ENCODE peak calls at places on chromosome 16, in four cellular contexts. One of them, this sample, is unnamed.

GRCh38 chr16:4369006-4369766 is 2.5 kb upstream of the VASN start:
- DNase-seq in mucosa of descending colon: no peak
- DNase-seq in MM.1S: no peak
- DNase-seq in endodermal cell: no peak
- DNase-seq in this sample: no peak

GRCh38 chr16:49547448-49547847 is 173.8 kb downstream of the C16orf78 start:
- DNase-seq in mucosa of descending colon: no peak
- DNase-seq in MM.1S: no peak
- DNase-seq in endodermal cell: no peak
- DNase-seq in this sample: no peak

GRCh38 chr16:69707920-69708683 is 18.3 kb downstream of the NQO1 start:
- DNase-seq in mucosa of descending colon: no peak
- DNase-seq in MM.1S: no peak
- DNase-seq in endodermal cell: peak; percentile 13
- DNase-seq in this sample: no peak

GRCh38 chr16:1002399-1003161 is 21.0 kb downstream of the SOX8 start:
- DNase-seq in mucosa of descending colon: peak; percentile 24
- DNase-seq in MM.1S: no peak
- DNase-seq in endodermal cell: peak; percentile 83
- DNase-seq in this sample: peak; percentile 69

GRCh38 chr16:86931410-86931941 is 353.1 kb downstream of the FOXL1 start:
- DNase-seq in mucosa of descending colon: peak; percentile 4
- DNase-seq in MM.1S: no peak
- DNase-seq in endodermal cell: no peak
- DNase-seq in this sample: peak; percentile 99

GRCh38 chr16:68806422-68806821 is 36.9 kb upstream of the TANGO6 start:
- DNase-seq in mucosa of descending colon: no peak
- DNase-seq in MM.1S: no peak
- DNase-seq in endodermal cell: no peak
- DNase-seq in this sample: no peak

GRCh38 chr16:31875112-31875803 is 1.7 kb downstream of the ZNF267 start:
- DNase-seq in mucosa of descending colon: no peak
- DNase-seq in MM.1S: no peak
- DNase-seq in endodermal cell: no peak
- DNase-seq in this sample: peak; percentile 58

GRCh38 chr16:1333149-1333812 is at the start of gene BAIAP3:
- DNase-seq in mucosa of descending colon: peak; percentile 57
- DNase-seq in MM.1S: no peak
- DNase-seq in endodermal cell: peak; percentile 87
- DNase-seq in this sample: no peak

GRCh38 chr16:28258571-28258970 is 33.8 kb upstream of the SBK1 start:
- DNase-seq in mucosa of descending colon: no peak
- DNase-seq in MM.1S: no peak
- DNase-seq in endodermal cell: peak; percentile 73
- DNase-seq in this sample: peak; percentile 22

GRCh38 chr16:67110136-67110847 is 551 bp downstream of the PHAF1 start:
- DNase-seq in mucosa of descending colon: peak; percentile 20
- DNase-seq in MM.1S: no peak
- DNase-seq in endodermal cell: no peak
- DNase-seq in this sample: no peak

GRCh38 chr16:1297413-1297773 is 12.0 kb upstream of the UBE2I start:
- DNase-seq in mucosa of descending colon: no peak
- DNase-seq in MM.1S: no peak
- DNase-seq in endodermal cell: no peak
- DNase-seq in this sample: no peak

GRCh38 chr16:87145181-87146176 is 171.7 kb downstream of the C16orf95 start:
- DNase-seq in mucosa of descending colon: no peak
- DNase-seq in MM.1S: no peak
- DNase-seq in endodermal cell: no peak
- DNase-seq in this sample: peak; percentile 45

GRCh38 chr16:50228364-50228868 is 37.9 kb upstream of the ADCY7 start:
- DNase-seq in mucosa of descending colon: no peak
- DNase-seq in MM.1S: no peak
- DNase-seq in endodermal cell: no peak
- DNase-seq in this sample: no peak

GRCh38 chr16:49477250-49477895 is 103.8 kb downstream of the C16orf78 start:
- DNase-seq in mucosa of descending colon: no peak
- DNase-seq in MM.1S: no peak
- DNase-seq in endodermal cell: no peak
- DNase-seq in this sample: no peak

GRCh38 chr16:22098538-22099255 is 6.4 kb downstream of the VWA3A start:
- DNase-seq in mucosa of descending colon: peak; percentile 5
- DNase-seq in MM.1S: peak; percentile 66
- DNase-seq in endodermal cell: peak; percentile 61
- DNase-seq in this sample: peak; percentile 55

GRCh38 chr16:88649924-88650748 is 717 bp downstream of the CYBA start:
- DNase-seq in mucosa of descending colon: peak; percentile 63
- DNase-seq in MM.1S: peak; percentile 26
- DNase-seq in endodermal cell: peak; percentile 77
- DNase-seq in this sample: no peak

GRCh38 chr16:8904018-8904430 is 21.9 kb downstream of the LITAFD start:
- DNase-seq in mucosa of descending colon: no peak
- DNase-seq in MM.1S: no peak
- DNase-seq in endodermal cell: no peak
- DNase-seq in this sample: no peak

GRCh38 chr16:8903004-8903403 is 20.9 kb downstream of the LITAFD start:
- DNase-seq in mucosa of descending colon: no peak
- DNase-seq in MM.1S: no peak
- DNase-seq in endodermal cell: no peak
- DNase-seq in this sample: no peak

GRCh38 chr16:8905795-8906591 is 23.8 kb downstream of the LITAFD start:
- DNase-seq in mucosa of descending colon: no peak
- DNase-seq in MM.1S: no peak
- DNase-seq in endodermal cell: peak; percentile 74
- DNase-seq in this sample: no peak

GRCh38 chr16:8907096-8907495 is 24.9 kb downstream of the LITAFD start:
- DNase-seq in mucosa of descending colon: no peak
- DNase-seq in MM.1S: no peak
- DNase-seq in endodermal cell: no peak
- DNase-seq in this sample: no peak

GRCh38 chr16:8905168-8905762 is 23.1 kb downstream of the LITAFD start:
- DNase-seq in mucosa of descending colon: no peak
- DNase-seq in MM.1S: peak; percentile 24
- DNase-seq in endodermal cell: no peak
- DNase-seq in this sample: peak; percentile 54
- TF ChIP-seq CTCF in mucosa of descending colon: no peak
- TF ChIP-seq CTCF in MM.1S: peak; percentile 37
- TF ChIP-seq CTCF in endodermal cell: peak; percentile 51
- TF ChIP-seq CTCF in this sample: peak; percentile 64

DNA sequence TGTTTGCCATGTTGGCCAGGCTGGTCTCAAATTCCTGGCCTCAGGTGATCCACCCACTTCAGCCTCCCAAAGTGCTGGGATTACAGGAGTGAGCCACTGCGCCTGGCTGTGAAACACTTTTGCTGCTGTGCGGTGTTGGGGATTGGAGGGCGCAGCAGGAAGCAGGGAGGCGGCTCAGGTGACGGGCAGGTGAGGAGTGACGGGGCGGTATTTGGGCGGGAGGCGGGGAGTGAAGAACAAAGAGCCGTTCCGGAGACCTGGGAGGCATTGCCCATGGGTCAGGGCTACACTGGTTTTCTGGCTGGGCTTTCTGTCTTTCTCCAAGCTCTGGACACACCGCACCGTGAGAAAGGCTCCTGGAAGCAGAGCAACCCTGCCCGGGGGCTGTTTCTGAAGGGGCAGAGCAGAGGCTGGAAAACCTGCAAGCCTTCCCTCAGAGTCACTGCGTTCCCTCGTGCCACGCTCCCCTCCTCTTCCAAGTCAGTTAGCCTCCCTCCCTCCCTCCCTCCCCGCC is 22.1 kb downstream of the CRISPLD2 start:
- DNase-seq in mucosa of descending colon: peak; percentile 83
- DNase-seq in MM.1S: no peak
- DNase-seq in endodermal cell: peak; percentile 97
- DNase-seq in this sample: no peak
- H3K4me3 ChIP-seq in mucosa of descending colon: no peak overlapping the region
- H3K4me3 ChIP-seq in MM.1S: no peak overlapping the region
- H3K4me3 ChIP-seq in endodermal cell: peak overlapping the region; percentile 64
- H3K4me3 ChIP-seq in this sample: no peak overlapping the region

GRCh38 chr16:17068524-17068923 is 402.2 kb downstream of the XYLT1 start:
- DNase-seq in mucosa of descending colon: no peak
- DNase-seq in MM.1S: no peak
- DNase-seq in endodermal cell: no peak
- DNase-seq in this sample: no peak
- TF ChIP-seq CTCF in mucosa of descending colon: no peak
- TF ChIP-seq CTCF in MM.1S: no peak
- TF ChIP-seq CTCF in endodermal cell: no peak
- TF ChIP-seq CTCF in this sample: no peak

DNA sequence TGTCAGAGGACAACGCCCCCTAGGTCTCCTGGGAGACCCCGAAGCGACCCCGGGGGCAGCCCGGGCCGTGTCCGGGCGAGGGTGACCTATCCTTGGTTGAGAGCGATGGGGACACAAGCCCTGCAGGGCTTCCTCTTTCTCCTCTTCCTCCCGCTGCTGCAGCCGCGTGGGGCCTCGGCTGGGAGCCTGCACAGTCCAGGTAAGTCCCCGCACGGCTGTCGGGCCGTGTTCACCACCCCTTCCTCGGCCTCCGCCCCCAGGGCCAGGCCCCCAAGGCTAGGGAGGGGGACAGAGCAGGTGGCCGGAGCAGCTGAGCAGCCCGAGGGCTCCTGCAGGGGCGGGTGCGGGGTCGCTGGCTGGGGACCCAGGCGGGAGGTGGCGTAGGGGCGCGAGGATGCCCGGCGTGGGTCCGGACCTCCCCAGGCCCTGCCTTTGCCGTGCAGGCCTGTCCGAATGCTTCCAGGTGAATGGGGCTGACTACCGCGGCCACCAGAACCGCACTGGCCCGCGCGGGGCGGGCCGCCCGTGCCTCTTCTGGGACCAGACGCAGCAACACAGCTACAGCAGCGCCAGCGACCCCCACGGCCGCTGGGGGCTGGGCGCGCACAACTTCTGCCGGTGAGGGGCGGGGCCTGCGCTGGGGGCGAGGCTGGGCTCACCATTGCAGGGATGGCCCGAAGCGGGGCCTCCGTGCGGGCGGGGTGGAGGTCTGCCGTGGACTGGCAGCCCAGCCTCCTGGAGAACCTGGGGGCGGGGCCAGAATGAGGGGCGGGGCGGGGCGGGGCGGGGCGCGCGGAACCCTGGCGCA is 545 bp downstream of the KREMEN2 start:
- DNase-seq in mucosa of descending colon: peak; percentile 7
- DNase-seq in MM.1S: no peak
- DNase-seq in endodermal cell: peak; percentile 99
- DNase-seq in this sample: no peak
- H3K4me3 ChIP-seq in mucosa of descending colon: no peak overlapping the region
- H3K4me3 ChIP-seq in MM.1S: peak overlapping the region; percentile 50
- H3K4me3 ChIP-seq in endodermal cell: peak overlapping the region; percentile 88
- H3K4me3 ChIP-seq in this sample: no peak overlapping the region

GRCh38 chr16:6160303-6160702 is 1062.7 kb upstream of the EEF2KMT start:
- DNase-seq in mucosa of descending colon: no peak
- DNase-seq in MM.1S: no peak
- DNase-seq in endodermal cell: no peak
- DNase-seq in this sample: no peak

GRCh38 chr16:6170022-6170421 is 1072.4 kb upstream of the EEF2KMT start:
- DNase-seq in mucosa of descending colon: no peak
- DNase-seq in MM.1S: no peak
- DNase-seq in endodermal cell: no peak
- DNase-seq in this sample: no peak

GRCh38 chr16:6160871-6161270 is 1063.3 kb upstream of the EEF2KMT start:
- DNase-seq in mucosa of descending colon: no peak
- DNase-seq in MM.1S: no peak
- DNase-seq in endodermal cell: no peak
- DNase-seq in this sample: no peak

DNA sequence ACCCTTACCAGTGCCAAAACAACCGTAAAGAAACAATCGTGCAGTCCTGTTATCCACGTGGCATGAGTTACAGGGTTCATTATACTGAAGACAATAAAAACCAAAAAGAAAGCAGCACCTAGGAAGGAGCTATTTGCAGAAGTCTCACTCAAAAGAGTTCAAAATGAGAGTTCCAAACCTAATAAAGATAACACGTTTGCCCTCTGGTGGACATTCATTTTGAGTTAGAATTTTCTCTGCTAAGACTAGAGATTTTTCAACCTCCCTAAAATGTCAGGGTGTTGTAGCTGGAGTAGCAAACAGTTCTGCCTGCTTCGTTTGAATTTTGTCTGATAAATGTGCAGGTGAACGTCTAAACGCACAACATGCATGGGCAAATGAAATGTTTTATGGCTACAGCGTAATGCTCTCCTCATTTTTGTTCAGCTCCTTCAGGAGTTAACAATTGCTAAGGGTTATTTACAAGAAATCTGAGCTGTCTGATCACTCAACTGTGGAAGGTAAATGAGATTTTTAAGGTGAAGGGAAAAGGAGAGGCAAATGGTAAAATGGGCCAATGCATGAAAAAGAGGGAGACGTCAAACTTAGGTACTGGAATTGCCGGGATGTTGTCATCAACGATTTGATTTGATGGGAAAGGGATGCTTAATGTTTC is 1067.9 kb upstream of the EEF2KMT start:
- DNase-seq in mucosa of descending colon: no peak
- DNase-seq in MM.1S: peak; percentile 41
- DNase-seq in endodermal cell: no peak
- DNase-seq in this sample: no peak
- TF ChIP-seq CTCF in mucosa of descending colon: no peak
- TF ChIP-seq CTCF in MM.1S: peak; percentile 12
- TF ChIP-seq CTCF in endodermal cell: peak; percentile 67
- TF ChIP-seq CTCF in this sample: no peak

DNA sequence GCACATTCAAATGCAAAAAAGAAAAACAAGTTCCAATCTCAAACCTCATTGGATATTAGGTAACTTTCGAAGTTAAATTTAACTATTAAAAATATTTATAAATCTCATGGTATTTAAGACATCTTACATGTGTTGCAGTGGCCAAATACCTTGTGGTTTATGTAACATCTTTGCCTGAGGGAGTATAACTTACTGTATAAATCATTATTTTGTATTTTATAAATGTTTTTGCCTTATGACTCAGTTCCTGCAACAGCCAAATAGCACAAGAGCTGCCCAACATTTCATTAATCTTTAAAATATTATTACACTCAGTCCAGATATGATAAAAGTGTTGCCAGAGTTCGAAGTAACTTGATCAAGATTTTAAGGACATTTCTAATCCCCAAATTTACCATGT is 43.8 kb downstream of the IRX6 start:
- DNase-seq in mucosa of descending colon: no peak
- DNase-seq in MM.1S: no peak
- DNase-seq in endodermal cell: no peak
- DNase-seq in this sample: peak; percentile 75
- H3K4me3 ChIP-seq in mucosa of descending colon: no peak overlapping the region
- H3K4me3 ChIP-seq in MM.1S: no peak overlapping the region
- H3K4me3 ChIP-seq in endodermal cell: no peak overlapping the region
- H3K4me3 ChIP-seq in this sample: no peak overlapping the region

DNA sequence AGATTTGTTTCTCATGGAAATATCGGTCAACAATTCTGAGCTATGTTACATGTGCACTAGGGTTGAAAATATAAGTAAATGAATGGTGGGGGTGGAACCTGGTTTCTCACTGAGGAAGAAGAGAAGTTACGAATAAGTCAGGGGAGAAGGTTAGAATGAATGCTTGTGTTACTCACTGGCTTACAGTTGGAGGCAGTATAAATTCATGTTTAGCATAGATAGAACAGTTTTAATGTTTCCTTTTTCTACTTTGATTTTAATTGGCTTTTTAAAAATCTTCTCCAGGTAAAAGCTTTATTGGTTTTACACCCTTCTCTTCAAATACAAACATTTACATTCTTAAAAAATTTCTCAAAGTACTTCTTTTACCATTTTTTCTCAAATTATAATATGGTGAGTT is 1113.7 kb downstream of the CDH11 start:
- DNase-seq in mucosa of descending colon: no peak
- DNase-seq in MM.1S: no peak
- DNase-seq in endodermal cell: no peak
- DNase-seq in this sample: peak; percentile 0
- TF ChIP-seq CTCF in mucosa of descending colon: no peak
- TF ChIP-seq CTCF in MM.1S: no peak
- TF ChIP-seq CTCF in endodermal cell: no peak
- TF ChIP-seq CTCF in this sample: no peak